ENCODE peak calls at places on chromosome 20, in four cellular contexts. M is cardiac muscle cell, A is GM19239, V is WTC11. W is an unnamed sample.
A peak's percentile ranks its signal among the peaks of the same experiment; 100 is the strongest.

GRCh38 chr20:44017905-44018683 is 103.4 kb downstream of the TOX2 start:
- DNase-seq in V (no peak), M (peak; percentile 72), A (no peak), W (no peak)

GRCh38 chr20:5864873-5865582 is 85.3 kb downstream of the TRMT6 start:
- DNase-seq in M (peak; percentile 81), A (no peak), V (no peak), W (no peak)

GRCh38 chr20:24762791-24763350 is 186.2 kb upstream of the CST7 start:
- DNase-seq in A (no peak), V (no peak), M (no peak), W (no peak)

GRCh38 chr20:10430704-10431103 is 3.3 kb downstream of the MKKS start:
- DNase-seq in V (no peak), M (no peak), A (no peak), W (no peak)

GRCh38 chr20:34639755-34640222 is 37.1 kb downstream of the PIGU start:
- DNase-seq in A (no peak), M (no peak), V (no peak), W (no peak)

GRCh38 chr20:5369622-5370021 is 52.9 kb upstream of the PROKR2 start:
- DNase-seq in A (no peak), V (no peak), M (no peak), W (no peak)

GRCh38 chr20:63858393-63859165 is 2.7 kb upstream of the ABHD16B start:
- DNase-seq in A (no peak), V (no peak), M (peak; percentile 79), W (no peak)

GRCh38 chr20:18632196-18632789 is 44.4 kb downstream of the DTD1 start:
- DNase-seq in V (peak; percentile 81), M (peak; percentile 76), A (peak; percentile 45), W (peak; percentile 86)

GRCh38 chr20:60976139-60976538 is 275.9 kb upstream of the CDH4 start:
- DNase-seq in A (no peak), M (no peak), V (no peak), W (no peak)

GRCh38 chr20:63020681-63021080 is 13.9 kb upstream of the BHLHE23 start:
- DNase-seq in V (no peak), M (no peak), A (no peak), W (no peak)

W was measured in Caco-2.